ENCODE peak calls at places on chromosomes 13 and 19, in five cellular contexts. H, C, S, Z and I are unnamed samples.

GRCh38 chr13:35256459-35257148 is 219.9 kb downstream of the MAB21L1 start:
- DNase-seq in H (no peak), C (no peak), S (no peak), Z (no peak), I (no peak)

GRCh38 chr13:47249296-47249695 is 352.4 kb upstream of the HTR2A start:
- DNase-seq in H (no peak), C (no peak), S (no peak), Z (no peak), I (no peak)

GRCh38 chr13:67223742-67224141 is 6.4 kb downstream of the PCDH9 start:
- DNase-seq in H (no peak), C (no peak), S (no peak), Z (no peak), I (no peak)

GRCh38 chr13:33846306-33847062 is 28.5 kb downstream of the RFC3 start:
- DNase-seq in H (no peak), C (no peak), S (no peak), Z (no peak), I (no peak)

GRCh38 chr13:23992722-23993438 is 95.6 kb upstream of the C1QTNF9B start:
- DNase-seq in H (no peak), C (no peak), S (no peak), Z (no peak), I (no peak)

GRCh38 chr13:62320129-62320724 is 904.6 kb upstream of the PCDH20 start:
- DNase-seq in H (no peak), C (no peak), S (no peak), Z (peak; percentile 45), I (no peak)

GRCh38 chr19:27966390-27966816 is 1246.5 kb downstream of the UQCRFS1 start:
- DNase-seq in H (no peak), C (no peak), S (no peak), Z (peak; percentile 19), I (no peak)

GRCh38 chr19:11342429-11342828 is 3.0 kb upstream of the RAB3D start:
- DNase-seq in H (no peak), C (no peak), S (no peak), Z (no peak), I (no peak)

GRCh38 chr13:65368832-65369231 is 1861.3 kb downstream of the PCDH9 start:
- DNase-seq in H (no peak), C (no peak), S (no peak), Z (no peak), I (no peak)

GRCh38 chr19:12596927-12597548 is 13.6 kb downstream of the ZNF490 start:
- DNase-seq in H (no peak), C (no peak), S (peak; percentile 47), Z (no peak), I (peak; percentile 52)

GRCh38 chr19:12596485-12596884 is 14.1 kb downstream of the ZNF490 start:
- DNase-seq in H (no peak), C (no peak), S (peak; percentile 16), Z (no peak), I (no peak)

DNA sequence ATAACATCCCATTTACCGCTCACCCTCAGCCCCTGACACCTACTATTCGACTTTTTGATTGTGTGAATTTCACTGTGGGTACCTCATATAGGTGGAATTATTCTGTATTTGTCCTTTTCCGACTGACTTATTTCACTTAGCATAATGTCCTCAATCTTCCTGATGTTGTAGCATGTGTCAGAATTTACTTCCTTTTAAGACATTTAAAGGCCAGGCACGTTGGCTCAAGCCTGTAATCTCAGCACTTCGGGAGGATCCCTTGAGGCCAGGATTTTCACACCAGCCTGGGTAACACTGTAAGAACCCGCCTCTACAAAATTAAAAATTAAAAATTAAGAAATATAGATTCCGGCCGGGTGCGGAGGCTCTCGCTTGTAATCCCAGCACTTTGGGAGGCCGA is 13.0 kb downstream of the ZNF490 start:
- DNase-seq in H (no peak), C (no peak), S (no peak), Z (no peak), I (no peak)
- H3K27ac ChIP-seq in H (no peak overlapping the region), C (no peak overlapping the region), S (no peak overlapping the region), Z (no peak overlapping the region), I (no peak overlapping the region)

GRCh38 chr13:25930655-25931054 is 121.2 kb downstream of the SHISA2 start:
- DNase-seq in H (no peak), C (no peak), S (no peak), Z (peak; percentile 23), I (no peak)
- H3K4me1 ChIP-seq in H (peaks cover 6% of the 10 kb centered on the region), C (no peaks in the 10 kb centered on the region), S (no peaks in the 10 kb centered on the region), Z (peaks cover 63% of the 10 kb centered on the region), I (no peaks in the 10 kb centered on the region)

DNA sequence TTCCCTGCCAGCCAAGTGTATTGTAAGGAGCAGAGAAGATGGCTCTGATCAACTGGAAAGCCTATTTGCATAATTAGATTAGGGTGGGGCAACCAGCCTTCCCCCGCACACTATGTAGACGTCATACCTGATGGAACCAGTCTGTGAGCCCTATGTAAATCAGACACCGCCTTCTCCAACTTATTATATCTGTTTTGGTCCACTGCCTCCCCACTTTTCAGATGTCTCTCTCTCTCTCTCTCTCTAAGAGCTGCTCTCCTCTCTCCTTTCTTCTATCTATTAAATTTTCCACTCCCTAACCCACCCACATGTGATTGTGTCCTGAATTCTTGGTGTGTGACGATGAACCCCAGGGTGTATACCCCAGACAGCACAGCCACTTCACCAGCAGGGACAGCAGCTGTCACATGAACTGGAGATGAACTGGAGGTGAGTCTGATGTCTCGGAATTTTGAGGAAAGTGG is 514.4 kb downstream of the IRS2 start:
- DNase-seq in H (no peak), C (no peak), S (no peak), Z (peak; percentile 60), I (no peak)
- H3K4me3 ChIP-seq in H (no peak overlapping the region), C (no peak overlapping the region), S (no peak overlapping the region), Z (no peak overlapping the region), I (no peak overlapping the region)

GRCh38 chr13:20715340-20715732 is 11.8 kb downstream of the IL17D start:
- DNase-seq in H (no peak), C (no peak), S (no peak), Z (no peak), I (no peak)

GRCh38 chr13:20713751-20714150 is 10.3 kb downstream of the IL17D start:
- DNase-seq in H (peak; percentile 19), C (no peak), S (peak; percentile 70), Z (no peak), I (no peak)

GRCh38 chr13:20714161-20714560 is 10.7 kb downstream of the IL17D start:
- DNase-seq in H (no peak), C (no peak), S (no peak), Z (no peak), I (no peak)

GRCh38 chr13:20713014-20713376 is 9.5 kb downstream of the IL17D start:
- DNase-seq in H (no peak), C (no peak), S (peak; percentile 67), Z (peak; percentile 45), I (no peak)

DNA sequence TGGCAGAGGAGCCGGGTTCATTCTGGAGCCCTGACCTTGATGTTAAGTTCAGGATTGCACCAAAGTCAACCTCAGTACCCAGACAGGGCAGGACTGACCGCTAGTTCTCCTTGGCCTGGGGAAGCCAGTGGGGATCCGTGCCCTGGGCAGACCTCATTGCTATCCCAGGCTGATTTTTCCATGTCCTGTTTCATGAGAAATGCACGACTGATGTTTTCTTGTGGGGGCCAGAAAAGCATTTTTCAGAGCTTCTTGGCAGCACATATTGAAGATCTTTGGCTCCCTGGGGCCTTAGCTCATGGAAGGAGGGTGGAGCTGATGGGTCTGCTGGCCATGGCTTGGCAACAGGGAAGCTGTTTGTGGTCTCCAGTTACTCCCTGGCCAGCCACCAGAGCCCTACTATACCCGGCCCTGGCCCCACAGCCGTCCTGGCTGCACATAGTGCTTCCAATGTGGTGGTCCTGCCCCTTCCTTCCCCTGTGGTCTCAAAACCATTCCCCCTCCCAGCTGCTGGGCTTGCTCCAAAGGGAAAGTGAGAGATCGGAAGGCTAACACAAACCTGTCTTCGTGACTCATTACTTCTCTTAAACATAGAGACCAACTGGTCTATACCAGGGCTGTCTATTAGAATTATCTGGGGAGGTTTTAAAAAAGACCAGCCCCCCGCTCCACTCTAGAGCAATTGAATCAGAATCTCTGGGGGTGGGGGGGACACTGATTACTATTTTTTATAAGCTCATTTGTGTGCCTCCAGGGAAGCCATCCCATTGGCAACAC is 11.3 kb downstream of the IL17D start:
- DNase-seq in H (no peak), C (peak; percentile 53), S (peak; percentile 86), Z (no peak), I (no peak)
- H3K27ac ChIP-seq in H (no peak overlapping the region), C (peak overlapping the region; percentile 81), S (peak overlapping the region; percentile 68), Z (no peak overlapping the region), I (no peak overlapping the region)

DNA sequence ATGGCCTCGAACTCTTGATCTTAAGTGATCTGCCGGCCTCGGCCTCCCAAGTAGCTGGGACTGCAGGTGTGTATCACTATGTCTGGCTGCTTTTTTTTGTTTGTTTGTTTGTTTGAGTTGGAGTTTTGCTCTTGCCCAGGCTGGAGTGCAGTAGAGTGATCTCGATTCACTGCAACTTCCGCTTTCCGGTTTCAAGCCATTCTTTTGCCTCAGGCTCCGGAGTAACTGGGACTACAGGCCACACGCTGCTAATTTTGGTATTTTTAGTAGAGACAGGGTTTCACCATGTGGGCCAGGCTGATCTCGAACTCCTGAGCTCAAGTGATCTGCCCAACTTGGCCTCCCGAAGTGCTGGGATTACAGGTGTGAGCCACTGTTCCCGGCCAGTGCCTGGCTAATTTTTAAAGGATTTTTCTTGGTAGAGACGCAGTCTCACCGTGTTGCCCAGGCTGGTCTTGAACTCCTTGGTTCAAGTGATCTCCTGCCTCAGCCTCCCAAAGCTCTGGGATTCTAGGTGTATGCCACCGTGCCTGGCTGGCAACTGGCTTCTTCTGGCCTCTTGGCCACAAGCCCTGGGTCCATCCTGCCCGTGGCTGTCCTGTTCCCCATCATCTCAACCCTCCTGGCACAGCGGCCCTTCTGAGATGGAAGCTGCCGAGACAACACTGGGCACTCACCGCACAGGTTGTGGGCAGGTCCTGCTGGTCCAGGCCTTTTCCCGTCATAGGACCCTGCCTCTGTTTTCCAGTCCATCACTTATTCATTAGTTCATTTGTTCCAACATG is 11.5 kb downstream of the TECR start:
- DNase-seq in H (no peak), C (no peak), S (no peak), Z (no peak), I (no peak)
- H3K4me1 ChIP-seq in H (peaks cover 2% of the 10 kb centered on the region), C (peaks cover 18% of the 10 kb centered on the region), S (peaks cover 2% of the 10 kb centered on the region), Z (no peaks in the 10 kb centered on the region), I (peaks cover 11% of the 10 kb centered on the region)